ENCODE peak calls at places on chromosomes 13 and 19, in four cellular contexts. V is AG09319; O is stimulated activated CD8-positive, alpha-beta memory T cell treated with anti-CD3 and anti-CD28 coated beads, Interleukin-12 subunit alpha, Interleukin-12 subunit beta, amount 100 ng/mL, for 4 hours; R is cardiac muscle cell. L is an unnamed sample.

GRCh38 chr19:42076375-42076944 is 494 bp downstream of the ZNF574 start:
- DNase-seq in V (no peak), O (peak), R (no peak), L (no peak)

GRCh38 chr19:19113040-19113541 is 25.2 kb downstream of the TMEM161A start:
- DNase-seq in V (no peak), O (no peak), R (peak), L (peak)

GRCh38 chr13:82749551-82749950 is 1132.7 kb downstream of the SLITRK1 start:
- DNase-seq in V (no peak), O (no peak), R (no peak), L (no peak)

GRCh38 chr13:102555914-102556553 is 40.8 kb upstream of the TPP2 start:
- DNase-seq in V (no peak), O (no peak), R (peak), L (peak)

GRCh38 chr19:3494559-3494958 is 5.9 kb downstream of the DOHH start:
- DNase-seq in V (no peak), O (no peak), R (no peak), L (no peak)

GRCh38 chr19:49555600-49556411 is 24.6 kb downstream of the NOSIP start:
- DNase-seq in V (no peak), O (no peak), R (peak), L (no peak)

GRCh38 chr13:27927444-27928352 is 7.9 kb downstream of the PDX1 start:
- DNase-seq in V (no peak), O (no peak), R (no peak), L (peak)

GRCh38 chr13:37382156-37382555 is 216.4 kb downstream of the POSTN start:
- DNase-seq in V (no peak), O (no peak), R (no peak), L (no peak)

GRCh38 chr13:110524484-110525254 is 36.9 kb downstream of the RAB20 start:
- DNase-seq in V (no peak), O (no peak), R (no peak), L (peak)

GRCh38 chr13:41631296-41631965 is 174.1 kb downstream of the RGCC start:
- DNase-seq in V (no peak), O (no peak), R (no peak), L (no peak)